ENCODE peak calls at places on chromosomes 12 and 14, in six cellular contexts. One of them, this sample, is unnamed.
A peak's percentile ranks its signal among the peaks of the same experiment; 100 is the strongest.

GRCh38 chr12:108700833-108701450 is 30.4 kb downstream of the CORO1C start:
- DNase-seq in amygdala: no peak
- DNase-seq in NCI-H2081: no peak
- DNase-seq in activated CD4-positive, alpha-beta T cell treated with anti-CD3 and anti-CD28 coated beads, Interleukin-2, amount 50 U/mL, for 4 hours: no peak
- DNase-seq in SK-N-DZ: peak; percentile 50
- DNase-seq in NCI-H1092 treated with DMSO at 0.1 percent for 48 hours: no peak
- DNase-seq in this sample: no peak

GRCh38 chr12:82708056-82708455 is 21.4 kb downstream of the TMTC2 start:
- DNase-seq in amygdala: no peak
- DNase-seq in NCI-H2081: no peak
- DNase-seq in activated CD4-positive, alpha-beta T cell treated with anti-CD3 and anti-CD28 coated beads, Interleukin-2, amount 50 U/mL, for 4 hours: no peak
- DNase-seq in SK-N-DZ: peak; percentile 63
- DNase-seq in NCI-H1092 treated with DMSO at 0.1 percent for 48 hours: no peak
- DNase-seq in this sample: no peak

GRCh38 chr12:67446716-67447115 is 177.6 kb downstream of the CAND1 start:
- DNase-seq in amygdala: no peak
- DNase-seq in NCI-H2081: no peak
- DNase-seq in activated CD4-positive, alpha-beta T cell treated with anti-CD3 and anti-CD28 coated beads, Interleukin-2, amount 50 U/mL, for 4 hours: no peak
- DNase-seq in SK-N-DZ: no peak
- DNase-seq in NCI-H1092 treated with DMSO at 0.1 percent for 48 hours: no peak
- DNase-seq in this sample: no peak

GRCh38 chr12:107732365-107732764 is 28.6 kb downstream of the PRDM4 start:
- DNase-seq in amygdala: no peak
- DNase-seq in NCI-H2081: no peak
- DNase-seq in activated CD4-positive, alpha-beta T cell treated with anti-CD3 and anti-CD28 coated beads, Interleukin-2, amount 50 U/mL, for 4 hours: no peak
- DNase-seq in SK-N-DZ: no peak
- DNase-seq in NCI-H1092 treated with DMSO at 0.1 percent for 48 hours: no peak
- DNase-seq in this sample: no peak

GRCh38 chr14:94367347-94367746 is 21.1 kb downstream of the SERPINA1 start:
- DNase-seq in amygdala: no peak
- DNase-seq in NCI-H2081: no peak
- DNase-seq in activated CD4-positive, alpha-beta T cell treated with anti-CD3 and anti-CD28 coated beads, Interleukin-2, amount 50 U/mL, for 4 hours: no peak
- DNase-seq in SK-N-DZ: no peak
- DNase-seq in NCI-H1092 treated with DMSO at 0.1 percent for 48 hours: no peak
- DNase-seq in this sample: no peak

GRCh38 chr12:107086314-107086713 is 7.0 kb downstream of the CRY1 start:
- DNase-seq in amygdala: no peak
- DNase-seq in NCI-H2081: no peak
- DNase-seq in activated CD4-positive, alpha-beta T cell treated with anti-CD3 and anti-CD28 coated beads, Interleukin-2, amount 50 U/mL, for 4 hours: no peak
- DNase-seq in SK-N-DZ: no peak
- DNase-seq in NCI-H1092 treated with DMSO at 0.1 percent for 48 hours: no peak
- DNase-seq in this sample: no peak

GRCh38 chr12:70618371-70618770 is 18.9 kb downstream of the PTPRB start:
- DNase-seq in amygdala: no peak
- DNase-seq in NCI-H2081: no peak
- DNase-seq in activated CD4-positive, alpha-beta T cell treated with anti-CD3 and anti-CD28 coated beads, Interleukin-2, amount 50 U/mL, for 4 hours: no peak
- DNase-seq in SK-N-DZ: no peak
- DNase-seq in NCI-H1092 treated with DMSO at 0.1 percent for 48 hours: no peak
- DNase-seq in this sample: no peak

GRCh38 chr12:65495233-65495632 is 216.8 kb downstream of the MSRB3 start:
- DNase-seq in amygdala: no peak
- DNase-seq in NCI-H2081: no peak
- DNase-seq in activated CD4-positive, alpha-beta T cell treated with anti-CD3 and anti-CD28 coated beads, Interleukin-2, amount 50 U/mL, for 4 hours: no peak
- DNase-seq in SK-N-DZ: no peak
- DNase-seq in NCI-H1092 treated with DMSO at 0.1 percent for 48 hours: no peak
- DNase-seq in this sample: no peak

GRCh38 chr14:101120636-101121398 is 217.3 kb upstream of the RTL1 start:
- DNase-seq in amygdala: no peak
- DNase-seq in NCI-H2081: peak; percentile 34
- DNase-seq in activated CD4-positive, alpha-beta T cell treated with anti-CD3 and anti-CD28 coated beads, Interleukin-2, amount 50 U/mL, for 4 hours: no peak
- DNase-seq in SK-N-DZ: no peak
- DNase-seq in NCI-H1092 treated with DMSO at 0.1 percent for 48 hours: peak; percentile 49
- DNase-seq in this sample: no peak

GRCh38 chr12:89451876-89452275 is 72.7 kb downstream of the GALNT4 start:
- DNase-seq in amygdala: no peak
- DNase-seq in NCI-H2081: no peak
- DNase-seq in activated CD4-positive, alpha-beta T cell treated with anti-CD3 and anti-CD28 coated beads, Interleukin-2, amount 50 U/mL, for 4 hours: no peak
- DNase-seq in SK-N-DZ: no peak
- DNase-seq in NCI-H1092 treated with DMSO at 0.1 percent for 48 hours: no peak
- DNase-seq in this sample: no peak

This sample was measured in DMS153.